ENCODE peak calls at places on chromosome 17, in six cellular contexts. One of them, this sample, is unnamed.

GRCh38 chr17:8068736-8069586 is 18.6 kb downstream of the ALOX12B start:
- DNase-seq in CD8-positive, alpha-beta memory T cell: no peak
- DNase-seq in AG04450: no peak
- DNase-seq in CD8-positive, alpha-beta T cell: no peak
- DNase-seq in MG63: no peak
- DNase-seq in naive thymus-derived CD4-positive, alpha-beta T cell: no peak
- DNase-seq in this sample: no peak

GRCh38 chr17:29840884-29841283 is 89.1 kb downstream of the SSH2 start:
- DNase-seq in CD8-positive, alpha-beta T cell: no peak
- DNase-seq in CD8-positive, alpha-beta memory T cell: no peak
- DNase-seq in MG63: no peak
- DNase-seq in AG04450: no peak
- DNase-seq in naive thymus-derived CD4-positive, alpha-beta T cell: no peak
- DNase-seq in this sample: no peak

GRCh38 chr17:47265983-47266541 is 12.4 kb downstream of the ITGB3 start:
- DNase-seq in naive thymus-derived CD4-positive, alpha-beta T cell: no peak
- DNase-seq in CD8-positive, alpha-beta memory T cell: no peak
- DNase-seq in AG04450: no peak
- DNase-seq in CD8-positive, alpha-beta T cell: no peak
- DNase-seq in MG63: peak; percentile 35
- DNase-seq in this sample: no peak

GRCh38 chr17:59626756-59627155 is 7.1 kb downstream of the CLTC start:
- DNase-seq in CD8-positive, alpha-beta T cell: no peak
- DNase-seq in naive thymus-derived CD4-positive, alpha-beta T cell: no peak
- DNase-seq in MG63: no peak
- DNase-seq in CD8-positive, alpha-beta memory T cell: no peak
- DNase-seq in AG04450: no peak
- DNase-seq in this sample: no peak

GRCh38 chr17:8887834-8888703 is 20.6 kb upstream of the PIK3R6 start:
- DNase-seq in AG04450: no peak
- DNase-seq in MG63: no peak
- DNase-seq in naive thymus-derived CD4-positive, alpha-beta T cell: no peak
- DNase-seq in CD8-positive, alpha-beta T cell: no peak
- DNase-seq in CD8-positive, alpha-beta memory T cell: no peak
- DNase-seq in this sample: no peak

GRCh38 chr17:50853781-50854180 is 12.4 kb downstream of the TOB1 start:
- DNase-seq in MG63: no peak
- DNase-seq in AG04450: no peak
- DNase-seq in CD8-positive, alpha-beta memory T cell: no peak
- DNase-seq in naive thymus-derived CD4-positive, alpha-beta T cell: no peak
- DNase-seq in CD8-positive, alpha-beta T cell: no peak
- DNase-seq in this sample: no peak

GRCh38 chr17:8880466-8880865 is 13.0 kb upstream of the PIK3R6 start:
- DNase-seq in CD8-positive, alpha-beta memory T cell: no peak
- DNase-seq in naive thymus-derived CD4-positive, alpha-beta T cell: no peak
- DNase-seq in CD8-positive, alpha-beta T cell: no peak
- DNase-seq in MG63: no peak
- DNase-seq in AG04450: no peak
- DNase-seq in this sample: no peak

GRCh38 chr17:42325026-42325425 is 36.7 kb downstream of the STAT5A start:
- DNase-seq in CD8-positive, alpha-beta T cell: no peak
- DNase-seq in MG63: peak; percentile 97
- DNase-seq in CD8-positive, alpha-beta memory T cell: no peak
- DNase-seq in naive thymus-derived CD4-positive, alpha-beta T cell: no peak
- DNase-seq in AG04450: peak; percentile 64
- DNase-seq in this sample: no peak

GRCh38 chr17:30915833-30916611 is 5.7 kb upstream of the ADAP2 start:
- DNase-seq in AG04450: no peak
- DNase-seq in CD8-positive, alpha-beta memory T cell: no peak
- DNase-seq in naive thymus-derived CD4-positive, alpha-beta T cell: no peak
- DNase-seq in CD8-positive, alpha-beta T cell: no peak
- DNase-seq in MG63: no peak
- DNase-seq in this sample: no peak

GRCh38 chr17:38958756-38959155 is 8.4 kb downstream of the FBXO47 start:
- DNase-seq in CD8-positive, alpha-beta memory T cell: no peak
- DNase-seq in AG04450: no peak
- DNase-seq in naive thymus-derived CD4-positive, alpha-beta T cell: no peak
- DNase-seq in CD8-positive, alpha-beta T cell: no peak
- DNase-seq in MG63: no peak
- DNase-seq in this sample: no peak

GRCh38 chr17:9984768-9985167 is 79.7 kb upstream of the RCVRN start:
- DNase-seq in naive thymus-derived CD4-positive, alpha-beta T cell: no peak
- DNase-seq in CD8-positive, alpha-beta memory T cell: no peak
- DNase-seq in MG63: no peak
- DNase-seq in AG04450: no peak
- DNase-seq in CD8-positive, alpha-beta T cell: no peak
- DNase-seq in this sample: no peak

GRCh38 chr17:71482625-71483024 is 638.2 kb upstream of the SOX9 start:
- DNase-seq in naive thymus-derived CD4-positive, alpha-beta T cell: no peak
- DNase-seq in AG04450: no peak
- DNase-seq in CD8-positive, alpha-beta T cell: no peak
- DNase-seq in CD8-positive, alpha-beta memory T cell: no peak
- DNase-seq in MG63: no peak
- DNase-seq in this sample: no peak

GRCh38 chr17:64707077-64707591 is 45.0 kb upstream of the SMURF2 start:
- DNase-seq in naive thymus-derived CD4-positive, alpha-beta T cell: no peak
- DNase-seq in CD8-positive, alpha-beta T cell: no peak
- DNase-seq in MG63: peak; percentile 100
- DNase-seq in CD8-positive, alpha-beta memory T cell: no peak
- DNase-seq in AG04450: peak; percentile 99
- DNase-seq in this sample: no peak

GRCh38 chr17:79648181-79648831 is 37.5 kb upstream of the RBFOX3 start:
- DNase-seq in naive thymus-derived CD4-positive, alpha-beta T cell: no peak
- DNase-seq in AG04450: no peak
- DNase-seq in CD8-positive, alpha-beta T cell: no peak
- DNase-seq in MG63: no peak
- DNase-seq in CD8-positive, alpha-beta memory T cell: no peak
- DNase-seq in this sample: no peak

GRCh38 chr17:80935526-80935925 is 56.1 kb upstream of the CHMP6 start:
- DNase-seq in naive thymus-derived CD4-positive, alpha-beta T cell: no peak
- DNase-seq in AG04450: no peak
- DNase-seq in CD8-positive, alpha-beta memory T cell: no peak
- DNase-seq in MG63: no peak
- DNase-seq in CD8-positive, alpha-beta T cell: no peak
- DNase-seq in this sample: no peak

GRCh38 chr17:49703557-49704277 is 4.0 kb downstream of the SLC35B1 start:
- DNase-seq in CD8-positive, alpha-beta T cell: no peak
- DNase-seq in AG04450: no peak
- DNase-seq in MG63: peak; percentile 40
- DNase-seq in CD8-positive, alpha-beta memory T cell: no peak
- DNase-seq in naive thymus-derived CD4-positive, alpha-beta T cell: no peak
- DNase-seq in this sample: peak; percentile 27

GRCh38 chr17:40063034-40063765 is 435 bp downstream of the THRA start:
- DNase-seq in CD8-positive, alpha-beta T cell: no peak
- DNase-seq in MG63: peak; percentile 41
- DNase-seq in naive thymus-derived CD4-positive, alpha-beta T cell: no peak
- DNase-seq in CD8-positive, alpha-beta memory T cell: no peak
- DNase-seq in AG04450: no peak
- DNase-seq in this sample: no peak

GRCh38 chr17:8366231-8366630 is 10.3 kb downstream of the KRABD2 start:
- DNase-seq in naive thymus-derived CD4-positive, alpha-beta T cell: no peak
- DNase-seq in CD8-positive, alpha-beta memory T cell: no peak
- DNase-seq in CD8-positive, alpha-beta T cell: no peak
- DNase-seq in MG63: peak; percentile 90
- DNase-seq in AG04450: peak; percentile 44
- DNase-seq in this sample: no peak

GRCh38 chr17:59888145-59888750 is 4.5 kb downstream of the TUBD1 start:
- DNase-seq in CD8-positive, alpha-beta T cell: no peak
- DNase-seq in AG04450: no peak
- DNase-seq in naive thymus-derived CD4-positive, alpha-beta T cell: no peak
- DNase-seq in CD8-positive, alpha-beta memory T cell: no peak
- DNase-seq in MG63: no peak
- DNase-seq in this sample: no peak

GRCh38 chr17:66900126-66901010 is 64.1 kb upstream of the CACNG4 start:
- DNase-seq in naive thymus-derived CD4-positive, alpha-beta T cell: no peak
- DNase-seq in CD8-positive, alpha-beta memory T cell: no peak
- DNase-seq in MG63: no peak
- DNase-seq in AG04450: no peak
- DNase-seq in CD8-positive, alpha-beta T cell: no peak
- DNase-seq in this sample: no peak

GRCh38 chr17:63685021-63685420 is 14.9 kb downstream of the LIMD2 start:
- DNase-seq in CD8-positive, alpha-beta memory T cell: no peak
- DNase-seq in AG04450: no peak
- DNase-seq in naive thymus-derived CD4-positive, alpha-beta T cell: no peak
- DNase-seq in MG63: peak; percentile 84
- DNase-seq in CD8-positive, alpha-beta T cell: no peak
- DNase-seq in this sample: no peak

GRCh38 chr17:47323382-47324223 is at the start of gene EFCAB13:
- DNase-seq in naive thymus-derived CD4-positive, alpha-beta T cell: peak; percentile 75
- DNase-seq in CD8-positive, alpha-beta T cell: peak; percentile 73
- DNase-seq in MG63: peak; percentile 96
- DNase-seq in AG04450: peak; percentile 18
- DNase-seq in CD8-positive, alpha-beta memory T cell: peak; percentile 63
- DNase-seq in this sample: peak; percentile 84

GRCh38 chr17:4950757-4951204 is at the start of gene ENO3:
- DNase-seq in AG04450: no peak
- DNase-seq in CD8-positive, alpha-beta T cell: no peak
- DNase-seq in CD8-positive, alpha-beta memory T cell: no peak
- DNase-seq in naive thymus-derived CD4-positive, alpha-beta T cell: no peak
- DNase-seq in MG63: no peak
- DNase-seq in this sample: no peak

GRCh38 chr17:32596206-32596605 is 109.4 kb downstream of the CDK5R1 start:
- DNase-seq in AG04450: no peak
- DNase-seq in naive thymus-derived CD4-positive, alpha-beta T cell: no peak
- DNase-seq in CD8-positive, alpha-beta T cell: no peak
- DNase-seq in MG63: no peak
- DNase-seq in CD8-positive, alpha-beta memory T cell: no peak
- DNase-seq in this sample: no peak

GRCh38 chr17:3802461-3803307 is 1.7 kb upstream of the ITGAE start:
- DNase-seq in CD8-positive, alpha-beta T cell: no peak
- DNase-seq in naive thymus-derived CD4-positive, alpha-beta T cell: no peak
- DNase-seq in AG04450: peak; percentile 74
- DNase-seq in CD8-positive, alpha-beta memory T cell: no peak
- DNase-seq in MG63: no peak
- DNase-seq in this sample: no peak

GRCh38 chr17:48310748-48311213 is 119.2 kb downstream of the SKAP1 start:
- DNase-seq in CD8-positive, alpha-beta memory T cell: no peak
- DNase-seq in AG04450: no peak
- DNase-seq in naive thymus-derived CD4-positive, alpha-beta T cell: no peak
- DNase-seq in MG63: no peak
- DNase-seq in CD8-positive, alpha-beta T cell: no peak
- DNase-seq in this sample: no peak

GRCh38 chr17:2435181-2435741 is 34.4 kb upstream of the MNT start:
- DNase-seq in MG63: no peak
- DNase-seq in AG04450: no peak
- DNase-seq in CD8-positive, alpha-beta T cell: no peak
- DNase-seq in naive thymus-derived CD4-positive, alpha-beta T cell: no peak
- DNase-seq in CD8-positive, alpha-beta memory T cell: no peak
- DNase-seq in this sample: peak; percentile 64

GRCh38 chr17:27079660-27080059 is 214.3 kb upstream of the WSB1 start:
- DNase-seq in CD8-positive, alpha-beta T cell: no peak
- DNase-seq in CD8-positive, alpha-beta memory T cell: no peak
- DNase-seq in MG63: no peak
- DNase-seq in AG04450: no peak
- DNase-seq in naive thymus-derived CD4-positive, alpha-beta T cell: no peak
- DNase-seq in this sample: no peak
- H3K9me3 ChIP-seq in CD8-positive, alpha-beta T cell: no peaks in the 10 kb centered on the region
- H3K9me3 ChIP-seq in CD8-positive, alpha-beta memory T cell: no peaks in the 10 kb centered on the region
- H3K9me3 ChIP-seq in MG63: no peaks in the 10 kb centered on the region
- H3K9me3 ChIP-seq in AG04450: peaks cover 24% of the 10 kb centered on the region
- H3K9me3 ChIP-seq in naive thymus-derived CD4-positive, alpha-beta T cell: no peaks in the 10 kb centered on the region
- H3K9me3 ChIP-seq in this sample: no peaks in the 10 kb centered on the region

DNA sequence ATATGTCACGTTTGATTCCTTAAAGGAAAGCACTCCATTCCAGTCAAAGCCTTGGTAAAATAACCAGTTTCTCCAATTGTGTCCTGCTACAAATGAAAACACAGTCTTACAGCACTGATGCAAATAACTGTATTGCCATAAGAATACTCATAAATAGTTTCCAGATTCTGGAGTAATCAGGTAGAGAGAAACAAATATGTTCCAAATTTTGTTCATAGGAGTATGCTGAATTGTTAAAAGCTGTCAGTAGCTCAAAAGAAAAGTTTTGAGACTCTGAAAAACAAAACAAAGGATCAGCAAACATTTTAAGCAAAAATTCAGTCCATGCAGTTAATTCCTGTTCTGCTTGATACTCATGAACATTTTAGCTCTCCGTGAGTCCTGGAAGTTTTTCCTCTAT is 7.8 kb downstream of the DHRS7B start:
- DNase-seq in CD8-positive, alpha-beta memory T cell: no peak
- DNase-seq in AG04450: no peak
- DNase-seq in naive thymus-derived CD4-positive, alpha-beta T cell: no peak
- DNase-seq in MG63: no peak
- DNase-seq in CD8-positive, alpha-beta T cell: no peak
- DNase-seq in this sample: no peak
- H3K9me3 ChIP-seq in CD8-positive, alpha-beta memory T cell: no peaks in the 10 kb centered on the region
- H3K9me3 ChIP-seq in AG04450: peaks cover 21% of the 10 kb centered on the region
- H3K9me3 ChIP-seq in naive thymus-derived CD4-positive, alpha-beta T cell: no peaks in the 10 kb centered on the region
- H3K9me3 ChIP-seq in MG63: peaks cover 2% of the 10 kb centered on the region
- H3K9me3 ChIP-seq in CD8-positive, alpha-beta T cell: no peaks in the 10 kb centered on the region
- H3K9me3 ChIP-seq in this sample: peaks cover 52% of the 10 kb centered on the region

DNA sequence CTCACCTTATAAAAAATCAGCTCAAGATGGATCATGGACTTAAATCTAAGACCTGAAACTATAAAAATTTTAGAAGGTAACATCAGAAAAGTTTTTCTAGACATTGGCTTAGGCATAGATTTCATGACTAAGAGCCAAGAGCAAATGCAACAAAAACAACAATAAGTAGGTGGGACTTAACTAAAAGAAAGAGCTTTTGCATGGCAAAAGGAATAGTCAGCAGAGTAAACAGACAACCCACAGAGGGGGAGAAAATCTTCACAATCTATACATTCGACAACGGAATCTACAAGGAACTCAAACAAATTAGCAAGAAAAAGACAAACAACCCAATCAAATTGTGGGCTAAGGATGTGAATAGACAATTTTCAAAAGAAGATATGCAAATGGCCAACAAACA is 368.4 kb upstream of the KIF2B start:
- DNase-seq in MG63: no peak
- DNase-seq in CD8-positive, alpha-beta memory T cell: no peak
- DNase-seq in AG04450: no peak
- DNase-seq in naive thymus-derived CD4-positive, alpha-beta T cell: no peak
- DNase-seq in CD8-positive, alpha-beta T cell: no peak
- DNase-seq in this sample: no peak
- H3K9me3 ChIP-seq in MG63: no peaks in the 10 kb centered on the region
- H3K9me3 ChIP-seq in CD8-positive, alpha-beta memory T cell: no peaks in the 10 kb centered on the region
- H3K9me3 ChIP-seq in AG04450: peaks cover 10% of the 10 kb centered on the region
- H3K9me3 ChIP-seq in naive thymus-derived CD4-positive, alpha-beta T cell: no peaks in the 10 kb centered on the region
- H3K9me3 ChIP-seq in CD8-positive, alpha-beta T cell: no peaks in the 10 kb centered on the region
- H3K9me3 ChIP-seq in this sample: peaks cover 42% of the 10 kb centered on the region

GRCh38 chr17:22267019-22267418 is 574.7 kb downstream of the KCNJ18 start:
- DNase-seq in CD8-positive, alpha-beta T cell: no peak
- DNase-seq in CD8-positive, alpha-beta memory T cell: no peak
- DNase-seq in MG63: no peak
- DNase-seq in AG04450: no peak
- DNase-seq in naive thymus-derived CD4-positive, alpha-beta T cell: no peak
- DNase-seq in this sample: no peak

GRCh38 chr17:22266231-22266630 is 573.9 kb downstream of the KCNJ18 start:
- DNase-seq in AG04450: no peak
- DNase-seq in MG63: peak; percentile 75
- DNase-seq in naive thymus-derived CD4-positive, alpha-beta T cell: no peak
- DNase-seq in CD8-positive, alpha-beta memory T cell: no peak
- DNase-seq in CD8-positive, alpha-beta T cell: no peak
- DNase-seq in this sample: no peak

GRCh38 chr17:22268912-22269220 is 576.5 kb downstream of the KCNJ18 start:
- DNase-seq in CD8-positive, alpha-beta T cell: no peak
- DNase-seq in CD8-positive, alpha-beta memory T cell: no peak
- DNase-seq in MG63: no peak
- DNase-seq in naive thymus-derived CD4-positive, alpha-beta T cell: no peak
- DNase-seq in AG04450: no peak
- DNase-seq in this sample: no peak

GRCh38 chr17:22268214-22268911 is 576.0 kb downstream of the KCNJ18 start:
- DNase-seq in naive thymus-derived CD4-positive, alpha-beta T cell: no peak
- DNase-seq in CD8-positive, alpha-beta memory T cell: no peak
- DNase-seq in MG63: peak; percentile 22
- DNase-seq in CD8-positive, alpha-beta T cell: no peak
- DNase-seq in AG04450: no peak
- DNase-seq in this sample: no peak

GRCh38 chr17:22265807-22266206 is 573.5 kb downstream of the KCNJ18 start:
- DNase-seq in AG04450: no peak
- DNase-seq in MG63: no peak
- DNase-seq in CD8-positive, alpha-beta memory T cell: no peak
- DNase-seq in CD8-positive, alpha-beta T cell: no peak
- DNase-seq in naive thymus-derived CD4-positive, alpha-beta T cell: no peak
- DNase-seq in this sample: no peak
- H3K9me3 ChIP-seq in AG04450: peaks cover 54% of the 10 kb centered on the region
- H3K9me3 ChIP-seq in MG63: no peaks in the 10 kb centered on the region
- H3K9me3 ChIP-seq in CD8-positive, alpha-beta memory T cell: no peaks in the 10 kb centered on the region
- H3K9me3 ChIP-seq in CD8-positive, alpha-beta T cell: no peaks in the 10 kb centered on the region
- H3K9me3 ChIP-seq in naive thymus-derived CD4-positive, alpha-beta T cell: no peaks in the 10 kb centered on the region
- H3K9me3 ChIP-seq in this sample: no peaks in the 10 kb centered on the region

This sample was measured in NT2/D1.